ENCODE peak calls at places on chromosomes 16 and 17, in four cellular contexts. Y is HCT116, P is breast epithelium, B is stomach. C is an unnamed sample.

GRCh38 chr16:85187447-85187846 is 75.2 kb upstream of the CIBAR2 start:
- DNase-seq in B (no peak), Y (no peak), P (no peak), C (no peak)

GRCh38 chr17:59633658-59634359 is 14.1 kb downstream of the CLTC start:
- DNase-seq in Y (no peak), P (no peak), B (no peak), C (no peak)

GRCh38 chr16:24844101-24845030 is 1.4 kb upstream of the SLC5A11 start:
- DNase-seq in Y (peak; percentile 42), P (no peak), B (peak; percentile 48), C (no peak)

GRCh38 chr16:81830845-81831600 is 51.9 kb downstream of the PLCG2 start:
- DNase-seq in Y (no peak), B (no peak), P (no peak), C (no peak)

GRCh38 chr17:16106161-16106891 is 106.7 kb downstream of the TTC19 start:
- DNase-seq in B (no peak), Y (no peak), P (no peak), C (no peak)

GRCh38 chr17:2351269-2351668 is 14.0 kb downstream of the SGSM2 start:
- DNase-seq in P (peak; percentile 50), B (no peak), Y (no peak), C (no peak)

GRCh38 chr17:80214012-80214877 is 5.9 kb downstream of the SGSH start:
- DNase-seq in P (no peak), B (no peak), Y (no peak), C (no peak)

GRCh38 chr16:26442333-26442732 is 624.4 kb upstream of the C16orf82 start:
- DNase-seq in B (no peak), Y (no peak), P (no peak), C (no peak)

GRCh38 chr16:84228321-84228838 is 11.4 kb downstream of the KCNG4 start:
- DNase-seq in P (no peak), Y (peak; percentile 76), B (no peak), C (no peak)

GRCh38 chr16:78462261-78463208 is 363.1 kb downstream of the WWOX start:
- DNase-seq in P (no peak), B (no peak), Y (no peak), C (no peak)

GRCh38 chr16:85625053-85625452 is 11.9 kb downstream of the GSE1 start:
- DNase-seq in Y (no peak), B (peak; percentile 43), P (no peak), C (no peak)

DNA sequence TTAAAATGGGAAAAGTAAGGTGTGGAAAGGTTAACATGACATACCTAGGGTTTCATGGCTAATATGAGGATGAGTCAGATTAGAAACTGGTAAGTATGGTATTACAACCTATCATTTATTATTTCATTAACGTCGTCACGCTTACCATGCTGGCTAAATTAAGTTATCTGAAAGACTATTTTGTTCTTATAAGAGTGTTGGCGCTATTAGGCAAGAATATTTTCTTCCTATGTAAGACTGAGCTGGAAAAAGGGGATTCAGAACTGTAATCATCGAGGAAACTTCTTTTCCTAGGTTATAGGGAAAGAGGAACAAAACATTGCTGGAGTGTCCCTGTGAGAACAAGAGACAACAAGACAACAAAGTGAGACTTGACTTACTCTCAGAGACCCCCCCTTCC is 440.8 kb downstream of the KCNJ2 start:
- DNase-seq in P (no peak), B (no peak), Y (no peak), C (no peak)
- TF ChIP-seq CTCF in P (no peak), B (no peak), Y (no peak), C (no peak)

GRCh38 chr17:44217738-44218343 is 1.6 kb downstream of the UBTF start:
- DNase-seq in Y (no peak), P (no peak), B (no peak), C (no peak)

GRCh38 chr17:44219126-44219635 is 294 bp downstream of the UBTF start:
- DNase-seq in B (peak; percentile 71), Y (no peak), P (peak; percentile 65), C (no peak)

GRCh38 chr17:44216674-44217073 is 2.8 kb downstream of the UBTF start:
- DNase-seq in P (no peak), Y (no peak), B (no peak), C (no peak)

GRCh38 chr17:44219636-44220210 is at the start of gene UBTF:
- DNase-seq in P (peak; percentile 56), Y (no peak), B (peak; percentile 62), C (no peak)

DNA sequence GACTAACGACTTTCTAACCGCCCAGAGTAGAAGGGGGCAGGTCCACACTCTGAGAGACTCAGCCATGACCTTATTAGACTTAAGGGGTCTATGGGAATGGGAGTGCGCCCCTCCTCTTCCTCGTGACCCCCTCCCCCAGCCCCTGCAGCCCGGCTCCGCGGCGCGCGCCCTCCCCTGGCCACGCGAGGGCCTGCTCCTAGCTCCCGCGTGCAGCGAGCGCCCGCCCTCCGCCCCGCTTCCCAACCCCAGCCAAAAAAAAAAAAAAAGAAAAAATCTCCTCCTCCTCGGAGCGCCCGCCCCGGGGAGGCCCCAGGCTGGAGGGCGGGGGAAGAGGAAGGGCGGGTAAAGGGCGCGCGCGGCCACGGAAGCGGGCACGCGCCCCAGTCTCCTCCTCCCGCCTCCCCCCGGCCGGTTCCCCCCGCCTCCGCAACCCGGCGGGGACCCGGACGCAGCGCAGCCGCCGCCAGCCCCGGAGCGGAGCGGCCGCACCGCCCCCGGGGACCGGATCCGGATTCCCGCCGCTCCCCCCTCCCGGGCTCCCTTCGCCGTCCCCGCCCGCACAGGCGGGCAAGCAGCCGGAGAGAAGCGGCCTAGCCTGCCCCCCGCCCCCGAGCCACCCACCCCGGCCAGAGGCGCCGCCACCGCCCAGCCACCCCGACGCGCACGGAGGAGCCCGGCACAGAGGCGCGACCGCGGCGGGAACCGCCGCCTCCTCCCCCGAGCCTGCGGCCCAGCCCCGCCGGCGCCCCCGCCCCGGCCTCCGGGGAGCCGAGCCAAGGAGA is 940 bp downstream of the UBTF start:
- DNase-seq in B (peak; percentile 91), Y (peak; percentile 74), P (peak; percentile 84), C (no peak)
- TF ChIP-seq POLR2A in B (no peak), Y (no peak), P (no peak), C (peak; percentile 68)

GRCh38 chr16:30886145-30886544 is 7.7 kb downstream of the BCL7C start:
- DNase-seq in P (no peak), Y (no peak), B (no peak), C (no peak)
- TF ChIP-seq POLR2AphosphoS5 in P (no peak), Y (no peak), B (no peak), C (no peak)

GRCh38 chr17:81256616-81257015 is 17.5 kb downstream of the NDUFAF8 start:
- DNase-seq in Y (no peak), P (no peak), B (no peak), C (no peak)

GRCh38 chr17:81257533-81257932 is 18.4 kb downstream of the NDUFAF8 start:
- DNase-seq in B (no peak), P (no peak), Y (no peak), C (no peak)

GRCh38 chr17:81259058-81259605 is 20.0 kb downstream of the NDUFAF8 start:
- DNase-seq in Y (no peak), B (no peak), P (no peak), C (no peak)

GRCh38 chr17:81260171-81260570 is 21.1 kb downstream of the NDUFAF8 start:
- DNase-seq in Y (no peak), B (no peak), P (no peak), C (no peak)

DNA sequence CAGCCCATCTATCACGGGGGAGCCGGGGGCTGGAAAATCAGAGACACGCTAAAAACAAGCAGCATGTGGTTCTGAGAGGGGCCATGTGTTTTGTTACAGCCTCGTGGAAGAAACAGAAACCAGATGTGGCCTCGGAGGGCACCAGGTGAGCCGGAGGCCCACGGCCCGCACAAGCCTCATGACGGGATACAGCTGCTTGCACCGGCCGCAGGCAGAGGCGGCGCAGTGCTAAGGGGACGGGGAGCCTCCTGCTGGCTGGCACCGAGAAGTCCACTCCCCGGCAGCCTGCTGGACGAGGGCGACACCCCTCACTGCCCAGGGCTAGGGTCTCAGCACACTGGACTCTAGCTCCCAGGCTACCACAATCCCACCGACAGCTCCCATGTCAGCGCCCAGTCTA is 19.2 kb downstream of the NDUFAF8 start:
- DNase-seq in B (no peak), Y (no peak), P (no peak), C (no peak)
- TF ChIP-seq CTCF in B (no peak), Y (no peak), P (no peak), C (no peak)

DNA sequence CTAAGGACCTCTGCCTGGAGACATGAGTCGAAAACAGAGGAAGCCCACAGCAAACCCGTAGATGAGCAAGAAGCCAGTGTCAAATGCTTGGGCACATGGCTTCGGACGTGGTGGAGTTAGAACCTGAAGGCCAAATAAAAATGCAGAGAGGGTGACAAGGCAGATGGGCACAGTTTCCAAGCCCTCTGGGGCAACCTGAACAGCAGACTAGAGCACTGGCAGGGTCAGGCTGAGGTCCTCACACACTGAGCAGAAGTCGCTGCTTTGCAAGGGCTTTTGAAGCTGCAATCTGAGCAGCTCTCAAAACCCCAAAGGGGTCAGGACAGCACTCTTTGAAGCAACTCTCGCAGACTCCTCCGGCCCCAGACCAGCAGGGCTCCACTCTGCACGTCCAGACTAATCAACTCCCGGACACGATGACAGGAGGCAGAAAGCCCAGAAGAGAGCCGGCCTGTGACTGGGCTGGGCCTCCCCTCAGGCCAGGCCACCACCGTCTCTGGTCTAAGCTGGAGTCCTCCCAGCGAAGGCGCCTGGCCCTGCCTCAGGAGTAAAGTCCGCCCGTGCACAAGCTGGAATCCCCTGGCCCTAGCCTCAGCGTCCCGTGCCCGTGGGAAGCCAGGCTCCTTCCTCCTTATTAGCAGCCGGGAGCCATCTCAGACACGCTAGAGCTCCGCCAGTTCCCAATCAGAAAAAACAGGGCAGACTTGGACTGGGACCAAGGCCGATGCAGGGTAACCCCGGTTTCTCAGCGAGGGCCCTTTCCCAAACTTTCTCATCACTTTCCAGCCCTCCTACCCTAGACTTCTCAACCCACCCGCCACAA is 924 bp downstream of the SMARCD2 start:
- DNase-seq in Y (no peak), B (peak; percentile 60), P (peak; percentile 60), C (no peak)
- TF ChIP-seq POLR2A in Y (no peak), B (no peak), P (no peak), C (no peak)

GRCh38 chr16:1705688-1706385 is at the start of gene MAPK8IP3:
- DNase-seq in B (peak; percentile 92), P (peak; percentile 92), Y (peak; percentile 77), C (no peak)
- TF ChIP-seq POLR2AphosphoS5 in B (peak; percentile 96), P (peak; percentile 72), Y (peak; percentile 97), C (peak; percentile 97)

DNA sequence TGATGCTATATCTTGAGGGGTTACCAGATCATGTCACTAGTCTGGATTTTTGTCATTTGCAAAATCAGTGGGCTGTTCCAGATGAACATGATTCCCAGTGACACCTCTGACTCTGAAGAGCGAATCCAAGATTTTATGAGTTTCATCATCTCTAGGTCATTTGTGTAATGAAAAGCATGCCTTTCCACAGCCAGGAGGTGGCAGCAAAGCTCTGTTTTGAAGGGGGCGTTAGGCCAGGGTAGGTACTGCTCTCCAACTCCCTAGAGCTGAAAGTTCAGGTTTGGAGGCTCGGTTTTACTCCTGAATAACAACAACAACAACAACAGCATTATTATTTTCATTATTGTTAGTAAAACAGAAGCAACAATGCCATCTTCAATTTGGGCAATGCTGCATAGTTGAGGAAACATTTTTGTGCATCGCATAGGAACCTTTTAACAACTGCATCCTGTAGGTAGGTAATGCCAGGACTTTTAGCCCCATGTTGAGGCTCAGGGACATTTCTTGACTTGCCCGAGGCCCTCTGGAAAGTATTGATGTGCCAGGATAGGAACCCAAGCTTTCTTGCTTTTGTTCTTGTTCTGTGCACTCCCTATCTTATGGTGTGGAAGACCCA is 77.0 kb downstream of the MYH13 start:
- DNase-seq in Y (peak; percentile 65), B (no peak), P (no peak), C (no peak)
- TF ChIP-seq CTCF in Y (peak; percentile 80), B (no peak), P (peak; percentile 41), C (peak; percentile 54)

GRCh38 chr16:70752381-70752780 is 48.6 kb downstream of the VAC14 start:
- DNase-seq in B (no peak), Y (no peak), P (no peak), C (no peak)
- TF ChIP-seq POLR2A in B (no peak), Y (no peak), P (no peak), C (no peak)

GRCh38 chr16:31529398-31530312 is 2.0 kb downstream of the AHSP start:
- DNase-seq in P (no peak), Y (no peak), B (no peak), C (no peak)
- TF ChIP-seq POLR2AphosphoS5 in P (no peak), Y (no peak), B (no peak), C (no peak)

C was measured in vagina.